ENCODE peak calls at places on chromosomes 13 and 19, in five cellular contexts. One of them, this sample, is unnamed.

GRCh38 chr19:33508941-33509614 is 12.5 kb downstream of the PEPD start:
- DNase-seq in AG10803: peak; percentile 41
- DNase-seq in cardiac muscle cell: no peak
- DNase-seq in thoracic aorta: no peak
- DNase-seq in astrocyte of the cerebellum: no peak
- DNase-seq in this sample: no peak

GRCh38 chr13:78976696-78977095 is 317.7 kb upstream of the OBI1 start:
- DNase-seq in thoracic aorta: no peak
- DNase-seq in astrocyte of the cerebellum: no peak
- DNase-seq in cardiac muscle cell: no peak
- DNase-seq in AG10803: no peak
- DNase-seq in this sample: no peak

GRCh38 chr19:12789098-12789903 is 2.0 kb upstream of the JUNB start:
- DNase-seq in astrocyte of the cerebellum: no peak
- DNase-seq in thoracic aorta: no peak
- DNase-seq in AG10803: no peak
- DNase-seq in cardiac muscle cell: no peak
- DNase-seq in this sample: no peak

GRCh38 chr13:30346159-30346788 is 38.9 kb upstream of the KATNAL1 start:
- DNase-seq in thoracic aorta: no peak
- DNase-seq in cardiac muscle cell: no peak
- DNase-seq in astrocyte of the cerebellum: no peak
- DNase-seq in AG10803: no peak
- DNase-seq in this sample: no peak

GRCh38 chr19:55638864-55639359 is 1.9 kb upstream of the ZNF580 start:
- DNase-seq in AG10803: peak; percentile 37
- DNase-seq in astrocyte of the cerebellum: no peak
- DNase-seq in cardiac muscle cell: peak; percentile 38
- DNase-seq in thoracic aorta: no peak
- DNase-seq in this sample: no peak

GRCh38 chr19:3521104-3521445 is 15.0 kb downstream of the FZR1 start:
- DNase-seq in thoracic aorta: no peak
- DNase-seq in AG10803: no peak
- DNase-seq in cardiac muscle cell: no peak
- DNase-seq in astrocyte of the cerebellum: no peak
- DNase-seq in this sample: no peak

GRCh38 chr19:1884719-1885334 is 469 bp downstream of the ABHD17A start:
- DNase-seq in thoracic aorta: no peak
- DNase-seq in AG10803: no peak
- DNase-seq in astrocyte of the cerebellum: no peak
- DNase-seq in cardiac muscle cell: peak; percentile 38
- DNase-seq in this sample: no peak

GRCh38 chr13:46369506-46370268 is 17.4 kb downstream of the RUBCNL start:
- DNase-seq in cardiac muscle cell: no peak
- DNase-seq in AG10803: peak; percentile 93
- DNase-seq in astrocyte of the cerebellum: peak; percentile 71
- DNase-seq in thoracic aorta: no peak
- DNase-seq in this sample: no peak

GRCh38 chr19:49339364-49340068 is 4.3 kb downstream of the CD37 start:
- DNase-seq in thoracic aorta: peak; percentile 57
- DNase-seq in astrocyte of the cerebellum: no peak
- DNase-seq in AG10803: peak; percentile 78
- DNase-seq in cardiac muscle cell: peak; percentile 95
- DNase-seq in this sample: peak; percentile 69

GRCh38 chr19:31332096-31332495 is 17.1 kb downstream of the TSHZ3 start:
- DNase-seq in AG10803: peak; percentile 63
- DNase-seq in astrocyte of the cerebellum: no peak
- DNase-seq in cardiac muscle cell: no peak
- DNase-seq in thoracic aorta: no peak
- DNase-seq in this sample: no peak

GRCh38 chr13:52405767-52406494 is at the start of gene THSD1:
- DNase-seq in thoracic aorta: no peak
- DNase-seq in astrocyte of the cerebellum: no peak
- DNase-seq in AG10803: peak; percentile 56
- DNase-seq in cardiac muscle cell: no peak
- DNase-seq in this sample: peak; percentile 6

GRCh38 chr13:108924154-108924940 is 294.9 kb downstream of the MYO16 start:
- DNase-seq in AG10803: no peak
- DNase-seq in astrocyte of the cerebellum: no peak
- DNase-seq in cardiac muscle cell: no peak
- DNase-seq in thoracic aorta: no peak
- DNase-seq in this sample: no peak

GRCh38 chr19:31385744-31386143 is 36.5 kb upstream of the TSHZ3 start:
- DNase-seq in thoracic aorta: no peak
- DNase-seq in AG10803: no peak
- DNase-seq in cardiac muscle cell: no peak
- DNase-seq in astrocyte of the cerebellum: no peak
- DNase-seq in this sample: no peak

GRCh38 chr19:17429661-17430101 is 9.8 kb downstream of the MVB12A start:
- DNase-seq in thoracic aorta: no peak
- DNase-seq in astrocyte of the cerebellum: no peak
- DNase-seq in AG10803: no peak
- DNase-seq in cardiac muscle cell: no peak
- DNase-seq in this sample: no peak

GRCh38 chr19:17423429-17424208 is 3.8 kb downstream of the MVB12A start:
- DNase-seq in astrocyte of the cerebellum: no peak
- DNase-seq in thoracic aorta: no peak
- DNase-seq in AG10803: no peak
- DNase-seq in cardiac muscle cell: no peak
- DNase-seq in this sample: no peak

GRCh38 chr19:17420267-17420924 is 549 bp downstream of the MVB12A start:
- DNase-seq in AG10803: no peak
- DNase-seq in astrocyte of the cerebellum: no peak
- DNase-seq in cardiac muscle cell: peak; percentile 51
- DNase-seq in thoracic aorta: no peak
- DNase-seq in this sample: no peak

GRCh38 chr19:17421942-17422341 is 2.1 kb downstream of the MVB12A start:
- DNase-seq in AG10803: no peak
- DNase-seq in cardiac muscle cell: no peak
- DNase-seq in thoracic aorta: no peak
- DNase-seq in astrocyte of the cerebellum: no peak
- DNase-seq in this sample: no peak

GRCh38 chr19:17424743-17425365 is 5.0 kb downstream of the MVB12A start:
- DNase-seq in AG10803: no peak
- DNase-seq in astrocyte of the cerebellum: no peak
- DNase-seq in cardiac muscle cell: peak; percentile 92
- DNase-seq in thoracic aorta: no peak
- DNase-seq in this sample: no peak
- TF ChIP-seq CTCF in AG10803: peak; percentile 28
- TF ChIP-seq CTCF in astrocyte of the cerebellum: peak; percentile 66
- TF ChIP-seq CTCF in cardiac muscle cell: peak; percentile 62
- TF ChIP-seq CTCF in thoracic aorta: no peak
- TF ChIP-seq CTCF in this sample: peak; percentile 52

DNA sequence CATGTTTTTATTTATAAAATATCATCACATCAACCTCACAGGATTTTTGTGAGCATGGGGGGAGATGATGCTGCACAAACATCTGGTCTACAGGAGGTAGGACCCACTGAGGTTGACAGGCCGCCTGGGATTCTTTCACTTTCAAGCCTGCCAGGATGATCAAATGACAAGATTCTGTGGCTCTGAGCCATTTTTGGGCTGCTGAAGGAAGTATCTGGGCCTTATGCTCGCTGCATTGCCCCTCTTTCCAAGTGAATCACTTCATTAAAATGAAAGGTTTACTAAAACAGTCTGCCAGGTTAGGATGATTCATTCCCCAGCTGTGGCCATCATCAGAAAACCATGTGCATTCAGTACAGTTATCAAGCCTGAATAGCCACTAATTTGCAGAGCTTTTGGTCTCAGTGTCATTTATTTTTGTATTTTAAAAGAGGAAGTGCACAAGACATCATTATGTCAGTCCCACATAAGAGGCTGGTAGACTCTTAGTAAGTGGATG is 34.4 kb downstream of the STARD13 start:
- DNase-seq in cardiac muscle cell: no peak
- DNase-seq in AG10803: peak; percentile 98
- DNase-seq in thoracic aorta: peak; percentile 12
- DNase-seq in astrocyte of the cerebellum: peak; percentile 94
- DNase-seq in this sample: peak; percentile 97
- H3K4me3 ChIP-seq in cardiac muscle cell: no peak overlapping the region
- H3K4me3 ChIP-seq in AG10803: no peak overlapping the region
- H3K4me3 ChIP-seq in thoracic aorta: peak overlapping the region; percentile 34
- H3K4me3 ChIP-seq in astrocyte of the cerebellum: no peak overlapping the region
- H3K4me3 ChIP-seq in this sample: no peak overlapping the region

DNA sequence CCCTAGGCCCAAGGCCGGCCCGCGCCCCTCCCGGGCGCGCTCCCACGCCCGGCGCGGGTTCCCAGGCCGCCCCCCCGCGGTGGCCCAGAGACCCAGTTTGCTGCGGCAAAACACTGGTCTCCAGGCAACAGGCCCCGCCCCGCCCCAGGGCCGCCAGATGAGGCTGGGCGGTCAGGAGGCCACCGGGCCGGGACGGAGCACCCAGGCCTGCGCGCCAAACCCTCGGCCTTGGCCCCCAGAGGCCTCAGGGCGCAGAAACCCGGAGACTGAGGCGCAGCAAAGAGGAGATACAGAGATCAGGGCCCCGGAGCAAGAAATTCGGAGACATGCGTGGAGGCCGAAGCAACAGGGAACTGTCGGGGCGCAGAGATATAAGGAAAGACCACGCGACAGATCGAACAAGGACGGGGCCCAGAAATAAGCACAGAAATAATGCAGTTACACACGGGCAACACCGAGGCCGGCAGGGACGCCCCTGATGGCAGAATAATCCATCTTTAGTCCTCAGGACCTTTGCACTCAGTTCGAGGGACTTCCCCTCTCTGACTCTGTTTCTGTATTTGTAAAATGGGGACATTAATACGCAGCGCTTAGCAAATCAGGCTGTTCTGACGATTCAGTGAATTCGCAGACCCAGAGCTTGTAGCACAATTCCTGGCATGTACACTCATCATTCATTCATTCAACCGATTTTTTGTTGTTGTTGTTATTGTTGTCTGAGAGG is 20.8 kb upstream of the ERCC1 start:
- DNase-seq in AG10803: peak; percentile 85
- DNase-seq in cardiac muscle cell: peak; percentile 95
- DNase-seq in astrocyte of the cerebellum: no peak
- DNase-seq in thoracic aorta: peak; percentile 83
- DNase-seq in this sample: no peak
- TF ChIP-seq CTCF in AG10803: no peak
- TF ChIP-seq CTCF in cardiac muscle cell: no peak
- TF ChIP-seq CTCF in astrocyte of the cerebellum: no peak
- TF ChIP-seq CTCF in thoracic aorta: no peak
- TF ChIP-seq CTCF in this sample: no peak

GRCh38 chr19:40282920-40283319 is 2.2 kb downstream of the AKT2 start:
- DNase-seq in thoracic aorta: no peak
- DNase-seq in AG10803: peak; percentile 71
- DNase-seq in cardiac muscle cell: no peak
- DNase-seq in astrocyte of the cerebellum: no peak
- DNase-seq in this sample: no peak

GRCh38 chr19:40280608-40281221 is 4.4 kb downstream of the AKT2 start:
- DNase-seq in cardiac muscle cell: no peak
- DNase-seq in astrocyte of the cerebellum: no peak
- DNase-seq in thoracic aorta: no peak
- DNase-seq in AG10803: no peak
- DNase-seq in this sample: no peak

GRCh38 chr19:40279761-40280607 is 5.2 kb downstream of the AKT2 start:
- DNase-seq in astrocyte of the cerebellum: no peak
- DNase-seq in cardiac muscle cell: no peak
- DNase-seq in AG10803: no peak
- DNase-seq in thoracic aorta: no peak
- DNase-seq in this sample: no peak

GRCh38 chr19:40282209-40282580 is 3.0 kb downstream of the AKT2 start:
- DNase-seq in thoracic aorta: no peak
- DNase-seq in astrocyte of the cerebellum: no peak
- DNase-seq in AG10803: no peak
- DNase-seq in cardiac muscle cell: no peak
- DNase-seq in this sample: no peak

GRCh38 chr19:40281381-40282208 is 3.5 kb downstream of the AKT2 start:
- DNase-seq in AG10803: peak; percentile 58
- DNase-seq in astrocyte of the cerebellum: no peak
- DNase-seq in cardiac muscle cell: no peak
- DNase-seq in thoracic aorta: no peak
- DNase-seq in this sample: no peak
- H3K4me3 ChIP-seq in AG10803: no peak overlapping the region
- H3K4me3 ChIP-seq in astrocyte of the cerebellum: no peak overlapping the region
- H3K4me3 ChIP-seq in cardiac muscle cell: no peak overlapping the region
- H3K4me3 ChIP-seq in thoracic aorta: no peak overlapping the region
- H3K4me3 ChIP-seq in this sample: no peak overlapping the region

DNA sequence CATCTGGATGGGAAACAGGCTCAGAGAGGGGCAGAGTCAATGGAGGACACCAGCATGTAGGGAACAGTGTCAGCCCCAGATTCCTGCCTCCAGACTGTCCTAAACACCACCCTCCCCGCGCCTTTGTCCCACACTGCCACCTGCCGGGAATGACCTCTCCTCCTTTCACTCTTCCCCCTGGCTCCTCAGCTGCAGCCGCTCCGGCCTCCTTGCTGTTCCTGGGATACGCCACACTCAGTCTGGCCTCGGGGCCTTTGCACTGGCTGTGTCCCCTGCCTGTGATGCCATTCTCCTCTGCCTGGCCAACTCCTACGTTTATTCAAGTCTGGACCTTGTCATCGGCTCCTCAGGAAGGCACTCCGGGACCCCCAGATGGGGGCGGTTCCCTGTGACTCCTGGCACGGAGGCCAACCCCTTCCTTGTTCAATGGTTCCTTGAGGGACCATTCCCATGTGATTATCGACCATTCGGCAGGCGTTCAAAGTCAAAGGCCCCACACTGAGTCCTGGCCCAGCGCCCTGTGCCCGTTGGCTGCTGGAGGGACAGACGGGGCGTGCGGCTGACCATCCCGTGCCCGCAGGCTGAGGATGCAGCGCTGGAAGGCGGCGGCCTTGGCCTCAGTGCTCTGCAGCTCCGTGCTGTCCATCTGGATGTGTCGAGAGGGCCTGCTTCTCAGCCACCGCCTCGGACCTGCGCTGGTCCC is 15.8 kb downstream of the FUT6 start:
- DNase-seq in cardiac muscle cell: no peak
- DNase-seq in astrocyte of the cerebellum: no peak
- DNase-seq in AG10803: no peak
- DNase-seq in thoracic aorta: no peak
- DNase-seq in this sample: no peak
- TF ChIP-seq CTCF in cardiac muscle cell: no peak
- TF ChIP-seq CTCF in astrocyte of the cerebellum: no peak
- TF ChIP-seq CTCF in AG10803: peak; percentile 15
- TF ChIP-seq CTCF in thoracic aorta: no peak
- TF ChIP-seq CTCF in this sample: peak; percentile 38

GRCh38 chr19:29771708-29772415 is 39.9 kb upstream of the CCNE1 start:
- DNase-seq in thoracic aorta: no peak
- DNase-seq in AG10803: peak; percentile 50
- DNase-seq in cardiac muscle cell: peak; percentile 77
- DNase-seq in astrocyte of the cerebellum: no peak
- DNase-seq in this sample: no peak
- H3K4me3 ChIP-seq in thoracic aorta: no peak overlapping the region
- H3K4me3 ChIP-seq in AG10803: no peak overlapping the region
- H3K4me3 ChIP-seq in cardiac muscle cell: no peak overlapping the region
- H3K4me3 ChIP-seq in astrocyte of the cerebellum: no peak overlapping the region
- H3K4me3 ChIP-seq in this sample: no peak overlapping the region

This sample was measured in HFF-Myc.